ENCODE peak calls at places on chromosomes 2 and 18, in four cellular contexts. U is stimulated activated CD4-positive, alpha-beta T cell treated with anti-CD3 and anti-CD28 coated beads, TNF-alpha, amount 100 ng/mL, for 24 hours; K is lower leg skin; H is amniotic epithelial cell. R is an unnamed sample.

GRCh38 chr2:12424820-12425219 is 291.9 kb upstream of the TRIB2 start:
- DNase-seq in K (no peak), H (no peak), U (no peak), R (no peak)

GRCh38 chr2:8454797-8455196 is 227.1 kb upstream of the ID2 start:
- DNase-seq in K (no peak), U (no peak), H (no peak), R (no peak)

GRCh38 chr2:143996974-143997373 is 522.9 kb downstream of the ZEB2 start:
- DNase-seq in K (no peak), H (no peak), U (no peak), R (no peak)

GRCh38 chr2:218249686-218250085 is 11.1 kb upstream of the GPBAR1 start:
- DNase-seq in H (no peak), K (no peak), U (no peak), R (no peak)

GRCh38 chr2:236045264-236046235 is 122.6 kb downstream of the GBX2 start:
- DNase-seq in U (no peak), H (no peak), K (no peak), R (no peak)

GRCh38 chr2:145421841-145422240 is 901.9 kb upstream of the ZEB2 start:
- DNase-seq in H (no peak), U (no peak), K (no peak), R (no peak)

GRCh38 chr2:228446732-228447131 is 265.2 kb upstream of the SPHKAP start:
- DNase-seq in H (no peak), K (no peak), U (no peak), R (no peak)

GRCh38 chr2:85998071-85998991 is 107.4 kb downstream of the POLR1A start:
- DNase-seq in H (peak), U (no peak), K (no peak), R (no peak)

GRCh38 chr18:12031836-12032235 is 50.5 kb downstream of the IMPA2 start:
- DNase-seq in K (peak), U (no peak), H (peak), R (no peak)

GRCh38 chr18:3472681-3473544 is 22.9 kb downstream of the TGIF1 start:
- DNase-seq in K (no peak), H (no peak), U (no peak), R (no peak)

GRCh38 chr2:174051741-174052638 is 86.8 kb upstream of the SP3 start:
- DNase-seq in K (no peak), U (no peak), H (peak), R (no peak)

GRCh38 chr2:207711750-207712487 is 479 bp downstream of the CCNYL1 start:
- DNase-seq in K (peak), H (no peak), U (no peak), R (peak)

GRCh38 chr18:9422816-9423519 is 52.3 kb upstream of the RALBP1 start:
- DNase-seq in U (no peak), K (peak), H (no peak), R (no peak)

GRCh38 chr2:46967990-46968647 is 52.5 kb upstream of the MCFD2 start:
- DNase-seq in U (no peak), H (peak), K (peak), R (no peak)

GRCh38 chr2:61396005-61396404 is 74.9 kb downstream of the USP34 start:
- DNase-seq in K (no peak), U (no peak), H (no peak), R (no peak)

GRCh38 chr18:6482198-6482977 is 67.7 kb upstream of the L3MBTL4 start:
- DNase-seq in H (peak), U (no peak), K (peak), R (no peak)

GRCh38 chr18:3323900-3324299 is 62.0 kb downstream of the MYL12B start:
- DNase-seq in U (no peak), H (peak), K (no peak), R (no peak)

GRCh38 chr18:32258558-32259204 is 68.8 kb downstream of the MEP1B start:
- DNase-seq in K (no peak), U (no peak), H (no peak), R (no peak)

GRCh38 chr2:43453771-43454170 is 142.1 kb downstream of the THADA start:
- DNase-seq in H (no peak), K (no peak), U (no peak), R (no peak)

GRCh38 chr2:108554530-108554929 is 20.3 kb downstream of the LIMS1 start:
- DNase-seq in U (no peak), K (no peak), H (no peak), R (no peak)

GRCh38 chr2:200604571-200605255 is 18.9 kb downstream of the AOX1 start:
- DNase-seq in U (no peak), H (peak), K (no peak), R (no peak)

GRCh38 chr2:149145314-149146295 is 107.1 kb downstream of the LYPD6B start:
- DNase-seq in K (no peak), U (no peak), H (no peak), R (no peak)

GRCh38 chr18:41128545-41128944 is 826.5 kb upstream of the PIK3C3 start:
- DNase-seq in K (no peak), H (peak), U (no peak), R (no peak)

GRCh38 chr2:176579608-176580007 is 310.4 kb downstream of the MTX2 start:
- DNase-seq in K (no peak), U (no peak), H (no peak), R (no peak)

GRCh38 chr2:36695746-36696415 is 626 bp upstream of the VIT start:
- DNase-seq in H (peak), K (no peak), U (no peak), R (no peak)

GRCh38 chr2:44957656-44958327 is 16.3 kb downstream of the SIX3 start:
- DNase-seq in K (no peak), U (no peak), H (no peak), R (no peak)

GRCh38 chr2:183224933-183225332 is 100.7 kb downstream of the NUP35 start:
- DNase-seq in U (no peak), K (no peak), H (peak), R (no peak)

R was measured in effector CD4-positive, alpha-beta T cell.